ENCODE peak calls at places on chromosomes 2 and 18, in eight cellular contexts. W is LHCN-M2, R is WERI-Rb-1, V is left ventricle myocardium inferior, T is left cardiac atrium, A is RCC 7860, S is spleen, Z is nucleus accumbens. K is an unnamed sample.

GRCh38 chr2:14720319-14720718 is 87.8 kb downstream of the LRATD1 start:
- DNase-seq in W (peak), R (no peak), V (no peak), T (no peak), A (no peak), S (no peak), Z (no peak), K (no peak)

GRCh38 chr2:202909394-202910192 is 1.9 kb downstream of the WDR12 start:
- DNase-seq in W (peak), R (no peak), V (no peak), T (no peak), A (no peak), S (no peak), Z (no peak), K (no peak)

GRCh38 chr2:55157474-55157884 is 74.6 kb downstream of the CLHC1 start:
- DNase-seq in W (peak), R (no peak), V (no peak), T (no peak), A (no peak), S (no peak), Z (no peak), K (no peak)

GRCh38 chr2:197851451-197851850 is 47.1 kb downstream of the PLCL1 start:
- DNase-seq in W (no peak), R (no peak), V (no peak), T (no peak), A (no peak), S (no peak), Z (no peak), K (no peak)

GRCh38 chr2:179886-180285 is 83.9 kb downstream of the SH3YL1 start:
- DNase-seq in W (no peak), R (no peak), V (no peak), T (no peak), A (no peak), S (no peak), Z (no peak), K (no peak)

GRCh38 chr18:7677001-7677400 is 109.9 kb downstream of the PTPRM start:
- DNase-seq in W (no peak), R (no peak), V (no peak), T (no peak), A (no peak), S (no peak), Z (no peak), K (no peak)

GRCh38 chr2:671072-671471 is 6.1 kb downstream of the TMEM18 start:
- DNase-seq in W (no peak), R (no peak), V (no peak), T (no peak), A (no peak), S (no peak), Z (no peak), K (no peak)

GRCh38 chr2:85589982-85590791 is 5.4 kb upstream of the RNF181 start:
- DNase-seq in W (peak), R (no peak), V (no peak), T (peak), A (peak), S (no peak), Z (no peak), K (peak)

GRCh38 chr2:200471324-200471848 is 38.5 kb downstream of the KCTD18 start:
- DNase-seq in W (peak), R (peak), V (no peak), T (no peak), A (no peak), S (no peak), Z (no peak), K (no peak)